ENCODE peak calls at places on chromosomes 16 and 17, in five cellular contexts. E, I, R, U and F are unnamed samples.

GRCh38 chr16:68800257-68800875 is 43.0 kb upstream of the TANGO6 start:
- DNase-seq in E (peak; percentile 72), I (peak; percentile 24), R (no peak), U (peak; percentile 86), F (peak; percentile 73)

GRCh38 chr16:66894948-66895696 is 14.8 kb downstream of the PDP2 start:
- DNase-seq in E (peak; percentile 57), I (peak; percentile 43), R (no peak), U (peak; percentile 83), F (peak; percentile 74)

GRCh38 chr17:78925234-78925633 is at the start of gene TIMP2:
- DNase-seq in E (peak; percentile 75), I (peak; percentile 58), R (peak; percentile 95), U (peak; percentile 86), F (peak; percentile 84)

GRCh38 chr16:15639061-15639568 is 3.8 kb downstream of the MARF1 start:
- DNase-seq in E (no peak), I (peak; percentile 11), R (no peak), U (no peak), F (no peak)

GRCh38 chr16:85613609-85614337 is 651 bp downstream of the GSE1 start:
- DNase-seq in E (no peak), I (no peak), R (no peak), U (peak; percentile 47), F (peak; percentile 80)

GRCh38 chr17:259341-259976 is 78.0 kb upstream of the DOC2B start:
- DNase-seq in E (no peak), I (no peak), R (peak; percentile 36), U (no peak), F (no peak)

GRCh38 chr17:44198721-44199552 is 747 bp downstream of the ATXN7L3 start:
- DNase-seq in E (no peak), I (peak; percentile 63), R (peak; percentile 89), U (peak; percentile 87), F (peak; percentile 39)

GRCh38 chr16:718389-718788 is 2.6 kb upstream of the ANTKMT start:
- DNase-seq in E (no peak), I (no peak), R (no peak), U (no peak), F (no peak)

GRCh38 chr17:14050616-14051015 is 18.7 kb upstream of the COX10 start:
- DNase-seq in E (no peak), I (no peak), R (no peak), U (no peak), F (no peak)

GRCh38 chr16:76668207-76668725 is 391.1 kb downstream of the CNTNAP4 start:
- DNase-seq in E (no peak), I (no peak), R (no peak), U (no peak), F (no peak)

GRCh38 chr17:1868090-1868489 is 38.3 kb downstream of the RPA1 start:
- DNase-seq in E (no peak), I (no peak), R (no peak), U (no peak), F (no peak)

GRCh38 chr16:12315330-12316138 is 339.0 kb downstream of the SNX29 start:
- DNase-seq in E (no peak), I (no peak), R (no peak), U (no peak), F (no peak)

GRCh38 chr17:32503251-32504165 is 16.7 kb downstream of the CDK5R1 start:
- DNase-seq in E (no peak), I (no peak), R (no peak), U (peak; percentile 27), F (no peak)

GRCh38 chr16:65406933-65407332 is 285.1 kb upstream of the CDH11 start:
- DNase-seq in E (no peak), I (no peak), R (no peak), U (no peak), F (no peak)

GRCh38 chr17:73401911-73402310 is 90.1 kb upstream of the CDC42EP4 start:
- DNase-seq in E (no peak), I (no peak), R (no peak), U (no peak), F (peak; percentile 55)

GRCh38 chr16:31508706-31509523 is 724 bp upstream of the RUSF1 start:
- DNase-seq in E (peak; percentile 44), I (no peak), R (no peak), U (peak; percentile 37), F (peak; percentile 6)

GRCh38 chr17:50288306-50288705 is 14.0 kb downstream of the TMEM92 start:
- DNase-seq in E (no peak), I (no peak), R (no peak), U (no peak), F (no peak)

GRCh38 chr17:11608396-11608795 is 10.1 kb downstream of the DNAH9 start:
- DNase-seq in E (no peak), I (no peak), R (no peak), U (no peak), F (no peak)

GRCh38 chr16:50368410-50369132 is at the start of gene BRD7:
- DNase-seq in E (peak; percentile 56), I (peak; percentile 70), R (peak; percentile 85), U (peak; percentile 92), F (peak; percentile 77)

GRCh38 chr17:82219753-82220709 is 7.4 kb upstream of the CCDC57 start:
- DNase-seq in E (no peak), I (no peak), R (no peak), U (no peak), F (no peak)

GRCh38 chr17:72342582-72343527 is 222.0 kb downstream of the SOX9 start:
- DNase-seq in E (peak; percentile 27), I (no peak), R (no peak), U (no peak), F (no peak)

GRCh38 chr16:4746991-4747574 is 12.7 kb downstream of the DNAAF8 start:
- DNase-seq in E (no peak), I (no peak), R (no peak), U (no peak), F (no peak)

GRCh38 chr16:71562552-71562951 is 14.3 kb downstream of the TAT start:
- DNase-seq in E (no peak), I (no peak), R (no peak), U (no peak), F (no peak)

GRCh38 chr16:75025766-75026165 is 26.9 kb downstream of the ZNRF1 start:
- DNase-seq in E (no peak), I (no peak), R (no peak), U (no peak), F (no peak)

GRCh38 chr17:40646791-40647548 is 648 bp downstream of the SMARCE1 start:
- DNase-seq in E (no peak), I (no peak), R (no peak), U (peak; percentile 49), F (peak; percentile 34)

GRCh38 chr16:55257971-55258613 is 65.9 kb upstream of the IRX6 start:
- DNase-seq in E (no peak), I (peak; percentile 32), R (no peak), U (peak; percentile 80), F (peak; percentile 60)